ENCODE peak calls at places on chromosomes 2 and 18, in ten cellular contexts. K is GM12865, I is testis, Z is neural progenitor cell, B is HFF-Myc, N is OCI-LY7, C is fibroblast of mammary gland, P is GM06990, D is GM10248, W is heart left ventricle. S is an unnamed sample.

GRCh38 chr18:10406172-10406663 is 48.2 kb upstream of the APCDD1 start:
- DNase-seq in K (no peak), I (no peak), Z (peak), B (no peak), N (no peak), C (no peak), P (no peak), D (no peak), W (no peak), S (no peak)

GRCh38 chr2:25122367-25122766 is 46.0 kb downstream of the POMC start:
- DNase-seq in K (no peak), I (no peak), Z (no peak), B (no peak), N (no peak), C (no peak), P (no peak), D (no peak), W (no peak), S (no peak)

GRCh38 chr2:201500534-201500933 is 49.0 kb downstream of the STRADB start:
- DNase-seq in K (no peak), I (no peak), Z (no peak), B (peak), N (no peak), C (peak), P (no peak), D (no peak), W (no peak), S (no peak)

GRCh38 chr2:137151731-137152130 is 386.4 kb downstream of the THSD7B start:
- DNase-seq in K (no peak), I (no peak), Z (no peak), B (no peak), N (no peak), C (no peak), P (no peak), D (no peak), W (no peak), S (no peak)

GRCh38 chr2:222355860-222356259 is 57.1 kb upstream of the PAX3 start:
- DNase-seq in K (no peak), I (peak), Z (no peak), B (peak), N (no peak), C (peak), P (no peak), D (no peak), W (no peak), S (no peak)

GRCh38 chr2:85846411-85846810 is 42.4 kb downstream of the ST3GAL5 start:
- DNase-seq in K (no peak), I (no peak), Z (no peak), B (no peak), N (no peak), C (peak), P (no peak), D (no peak), W (no peak), S (no peak)

GRCh38 chr2:45992021-45992745 is 305.0 kb upstream of the EPAS1 start:
- DNase-seq in K (no peak), I (no peak), Z (no peak), B (no peak), N (no peak), C (peak), P (no peak), D (no peak), W (no peak), S (no peak)

GRCh38 chr2:180722551-180723239 is 257.7 kb upstream of the UBE2E3 start:
- DNase-seq in K (no peak), I (no peak), Z (no peak), B (no peak), N (no peak), C (peak), P (no peak), D (no peak), W (no peak), S (no peak)

GRCh38 chr2:192978317-192978874 is 783.7 kb upstream of the TMEFF2 start:
- DNase-seq in K (no peak), I (no peak), Z (no peak), B (no peak), N (no peak), C (no peak), P (no peak), D (no peak), W (no peak), S (no peak)

GRCh38 chr2:157158111-157158510 is 99.4 kb upstream of the GALNT5 start:
- DNase-seq in K (no peak), I (no peak), Z (no peak), B (no peak), N (no peak), C (peak), P (no peak), D (no peak), W (no peak), S (no peak)

GRCh38 chr2:202360646-202361045 is 15.5 kb upstream of the BMPR2 start:
- DNase-seq in K (no peak), I (no peak), Z (no peak), B (no peak), N (no peak), C (no peak), P (no peak), D (no peak), W (no peak), S (no peak)

GRCh38 chr18:39945076-39945475 is 2010.0 kb upstream of the PIK3C3 start:
- DNase-seq in K (no peak), I (no peak), Z (no peak), B (no peak), N (no peak), C (peak), P (no peak), D (no peak), W (no peak), S (no peak)

GRCh38 chr2:52810460-52810859 is 957.1 kb upstream of the CHAC2 start:
- DNase-seq in K (peak), I (no peak), Z (peak), B (no peak), N (no peak), C (peak), P (no peak), D (peak), W (no peak), S (peak)

GRCh38 chr18:50143891-50144290 is 51.1 kb downstream of the MYO5B start:
- DNase-seq in K (no peak), I (no peak), Z (no peak), B (no peak), N (no peak), C (no peak), P (no peak), D (no peak), W (no peak), S (no peak)

GRCh38 chr2:232875256-232876070 is 5.4 kb downstream of the SNORC start:
- DNase-seq in K (no peak), I (peak), Z (peak), B (no peak), N (no peak), C (no peak), P (no peak), D (no peak), W (no peak), S (no peak)

GRCh38 chr2:64220285-64220684 is 76.1 kb upstream of the PELI1 start:
- DNase-seq in K (no peak), I (no peak), Z (no peak), B (no peak), N (peak), C (no peak), P (no peak), D (no peak), W (no peak), S (no peak)

GRCh38 chr2:196925768-196926561 is 542 bp downstream of the PGAP1 start:
- DNase-seq in K (peak), I (peak), Z (peak), B (no peak), N (peak), C (peak), P (no peak), D (peak), W (peak), S (peak)

GRCh38 chr2:73036779-73037165 is 34.7 kb downstream of the SFXN5 start:
- DNase-seq in K (no peak), I (no peak), Z (no peak), B (no peak), N (no peak), C (no peak), P (no peak), D (no peak), W (no peak), S (no peak)

GRCh38 chr2:73043978-73044832 is 27.3 kb downstream of the SFXN5 start:
- DNase-seq in K (no peak), I (no peak), Z (no peak), B (no peak), N (no peak), C (no peak), P (no peak), D (no peak), W (no peak), S (no peak)

GRCh38 chr2:1740714-1741584 is 3.4 kb downstream of the PXDN start:
- DNase-seq in K (no peak), I (peak), Z (no peak), B (no peak), N (no peak), C (no peak), P (no peak), D (no peak), W (no peak), S (no peak)

GRCh38 chr2:219542931-219543595 is 546 bp downstream of the CHPF start:
- DNase-seq in K (no peak), I (peak), Z (peak), B (no peak), N (no peak), C (peak), P (no peak), D (peak), W (peak), S (no peak)

GRCh38 chr2:86512922-86513321 is 50.3 kb downstream of the CHMP3 start:
- DNase-seq in K (no peak), I (no peak), Z (no peak), B (no peak), N (no peak), C (no peak), P (no peak), D (no peak), W (no peak), S (no peak)

GRCh38 chr18:49976810-49977209 is 163.5 kb upstream of the ACAA2 start:
- DNase-seq in K (no peak), I (no peak), Z (no peak), B (no peak), N (no peak), C (no peak), P (no peak), D (no peak), W (no peak), S (no peak)

GRCh38 chr2:191593622-191594416 is 84.1 kb upstream of the NABP1 start:
- DNase-seq in K (no peak), I (no peak), Z (no peak), B (no peak), N (no peak), C (peak), P (no peak), D (no peak), W (no peak), S (no peak)

GRCh38 chr18:13375302-13376255 is 157.0 kb downstream of the LDLRAD4 start:
- DNase-seq in K (peak), I (peak), Z (no peak), B (peak), N (no peak), C (peak), P (peak), D (peak), W (peak), S (peak)

GRCh38 chr2:227890495-227891079 is 19.2 kb downstream of the DAW1 start:
- DNase-seq in K (peak), I (no peak), Z (peak), B (peak), N (peak), C (peak), P (no peak), D (peak), W (no peak), S (peak)

GRCh38 chr2:231521-232185 is 32.2 kb downstream of the SH3YL1 start:
- DNase-seq in K (no peak), I (no peak), Z (no peak), B (no peak), N (no peak), C (no peak), P (no peak), D (no peak), W (no peak), S (no peak)

GRCh38 chr2:52500561-52500960 is 1267.0 kb upstream of the CHAC2 start:
- DNase-seq in K (no peak), I (no peak), Z (no peak), B (no peak), N (no peak), C (no peak), P (no peak), D (no peak), W (no peak), S (no peak)

GRCh38 chr2:11421863-11422490 is 44.0 kb downstream of the E2F6 start:
- DNase-seq in K (no peak), I (no peak), Z (no peak), B (no peak), N (no peak), C (peak), P (no peak), D (no peak), W (no peak), S (no peak)

GRCh38 chr2:71190959-71191943 is 35.7 kb downstream of the PAIP2B start:
- DNase-seq in K (no peak), I (peak), Z (no peak), B (no peak), N (peak), C (peak), P (no peak), D (no peak), W (no peak), S (no peak)

GRCh38 chr2:153606623-153607022 is 128.1 kb upstream of the RPRM start:
- DNase-seq in K (no peak), I (no peak), Z (no peak), B (no peak), N (no peak), C (no peak), P (no peak), D (no peak), W (no peak), S (no peak)

GRCh38 chr18:57802166-57802868 is 798 bp downstream of the ATP8B1 start:
- DNase-seq in K (no peak), I (no peak), Z (peak), B (no peak), N (no peak), C (no peak), P (peak), D (peak), W (no peak), S (peak)

DNA sequence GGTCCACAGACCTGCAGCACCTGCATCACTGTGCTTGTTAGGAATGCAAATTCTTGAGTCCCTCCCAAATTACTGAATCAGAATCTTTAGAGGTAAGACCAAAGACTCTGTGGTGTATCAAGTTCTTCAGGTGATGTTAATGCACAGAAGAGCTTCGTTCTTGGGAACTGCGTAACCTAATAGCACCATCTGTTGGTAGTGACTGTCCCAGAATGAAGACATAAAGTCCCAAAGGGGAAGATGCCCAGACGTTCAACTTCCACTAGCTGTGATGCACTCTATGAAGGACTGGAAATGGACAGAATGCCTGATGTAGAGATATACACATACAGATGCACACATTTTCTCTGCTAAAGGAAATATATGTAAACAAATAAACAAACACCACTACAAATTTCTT is 576.0 kb downstream of the LRP1B start:
- DNase-seq in K (peak), I (peak), Z (peak), B (peak), N (peak), C (peak), P (no peak), D (peak), W (no peak), S (peak)
- TF ChIP-seq CTCF in K (peak), I (no peak), Z (peak), B (peak), N (peak), C (peak), P (peak), D (peak), W (peak), S (peak)

DNA sequence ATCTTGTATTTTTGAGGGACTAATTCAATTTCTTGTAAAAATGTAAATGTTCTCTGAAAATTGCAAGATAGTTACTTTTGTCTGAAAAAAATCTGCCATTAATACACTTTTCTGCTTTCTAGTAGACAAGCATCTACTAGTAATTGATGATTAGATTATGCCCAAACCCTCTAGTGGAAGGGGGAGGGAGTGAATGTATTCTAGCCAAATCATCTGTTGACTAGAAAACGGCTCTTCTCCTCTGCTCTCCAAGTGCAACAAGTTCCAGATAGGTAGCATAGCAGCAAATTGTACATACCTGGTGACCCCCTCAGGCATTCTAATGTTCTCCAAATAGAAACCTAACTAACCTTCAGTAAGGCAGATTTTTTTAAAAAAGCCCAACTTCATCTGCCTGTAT is 58.6 kb downstream of the RELCH start:
- DNase-seq in K (no peak), I (no peak), Z (no peak), B (no peak), N (no peak), C (no peak), P (no peak), D (no peak), W (no peak), S (no peak)
- TF ChIP-seq CTCF in K (peak), I (no peak), Z (peak), B (no peak), N (no peak), C (peak), P (peak), D (no peak), W (no peak), S (no peak)

GRCh38 chr2:140597836-140598235 is 1533.0 kb downstream of the LRP1B start:
- DNase-seq in K (peak), I (no peak), Z (peak), B (no peak), N (no peak), C (no peak), P (no peak), D (no peak), W (no peak), S (no peak)
- TF ChIP-seq CTCF in K (no peak), I (no peak), Z (peak), B (no peak), N (no peak), C (no peak), P (peak), D (no peak), W (no peak), S (no peak)

GRCh38 chr2:116510117-116510671 is 1304.3 kb upstream of the DDX18 start:
- DNase-seq in K (peak), I (no peak), Z (peak), B (no peak), N (peak), C (no peak), P (no peak), D (no peak), W (no peak), S (peak)
- TF ChIP-seq CTCF in K (peak), I (peak), Z (peak), B (peak), N (peak), C (no peak), P (peak), D (peak), W (no peak), S (no peak)

GRCh38 chr2:174145827-174146226 is 102.5 kb downstream of the OLA1 start:
- DNase-seq in K (peak), I (peak), Z (no peak), B (no peak), N (no peak), C (peak), P (no peak), D (no peak), W (no peak), S (no peak)
- TF ChIP-seq CTCF in K (peak), I (no peak), Z (peak), B (peak), N (peak), C (peak), P (peak), D (no peak), W (no peak), S (no peak)

DNA sequence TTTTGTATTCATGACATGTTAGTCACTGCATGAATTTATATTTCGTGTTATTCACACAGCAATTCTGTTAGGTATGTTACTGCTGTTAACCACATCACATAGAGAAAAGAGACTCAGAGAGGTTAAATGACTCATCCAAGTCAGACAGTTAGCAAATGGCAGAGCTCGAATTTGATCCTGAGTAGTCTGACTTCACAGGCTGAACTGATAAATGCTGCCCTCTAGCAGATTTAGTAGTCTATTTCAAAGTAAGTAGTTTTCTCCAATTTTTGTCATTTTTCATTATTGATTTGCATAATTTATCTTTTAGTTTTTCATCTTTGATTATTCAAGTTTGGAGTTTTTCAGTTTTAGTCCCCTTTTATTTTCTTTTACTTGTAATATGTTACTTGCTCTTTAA is 58.3 kb downstream of the WDR7 start:
- DNase-seq in K (peak), I (no peak), Z (no peak), B (peak), N (peak), C (peak), P (peak), D (peak), W (no peak), S (peak)
- TF ChIP-seq CTCF in K (peak), I (no peak), Z (peak), B (peak), N (peak), C (peak), P (peak), D (peak), W (no peak), S (peak)

DNA sequence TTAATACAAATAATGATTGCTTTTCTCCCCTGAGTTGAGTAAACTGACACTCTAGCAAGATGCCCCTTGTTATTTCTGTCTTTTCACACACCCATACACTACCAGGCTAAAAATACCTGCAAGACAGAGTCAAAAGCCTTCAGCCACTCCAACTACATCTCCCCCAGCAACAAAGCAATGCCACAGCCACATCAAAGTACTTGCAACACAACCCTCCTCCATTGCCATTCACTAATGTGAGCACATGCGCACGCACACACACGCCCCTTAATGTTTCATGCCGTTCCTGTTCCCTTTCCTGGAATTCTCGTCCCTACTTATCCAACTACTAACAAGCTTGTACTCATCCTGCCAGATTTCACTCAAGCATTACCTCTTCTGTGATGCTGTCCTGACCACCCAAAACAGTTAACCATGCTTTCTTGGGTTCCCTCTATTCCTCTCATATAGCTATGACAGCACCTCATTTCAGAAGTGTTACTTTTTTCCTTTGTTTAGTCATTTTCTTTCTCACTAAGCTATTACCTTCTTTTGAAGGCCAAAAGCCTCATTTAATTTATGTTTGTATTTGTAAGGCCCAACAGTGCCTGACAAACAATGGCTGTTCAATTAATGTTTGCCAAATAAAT is 29.6 kb downstream of the SLC25A12 start:
- DNase-seq in K (no peak), I (no peak), Z (no peak), B (no peak), N (no peak), C (no peak), P (no peak), D (no peak), W (no peak), S (no peak)
- TF ChIP-seq CTCF in K (no peak), I (no peak), Z (no peak), B (no peak), N (no peak), C (no peak), P (no peak), D (no peak), W (no peak), S (no peak)

GRCh38 chr2:37189452-37190153 is 1.1 kb upstream of the SULT6B1 start:
- DNase-seq in K (no peak), I (peak), Z (peak), B (peak), N (no peak), C (peak), P (no peak), D (no peak), W (no peak), S (no peak)
- TF ChIP-seq CTCF in K (no peak), I (no peak), Z (peak), B (no peak), N (peak), C (peak), P (no peak), D (no peak), W (no peak), S (no peak)

DNA sequence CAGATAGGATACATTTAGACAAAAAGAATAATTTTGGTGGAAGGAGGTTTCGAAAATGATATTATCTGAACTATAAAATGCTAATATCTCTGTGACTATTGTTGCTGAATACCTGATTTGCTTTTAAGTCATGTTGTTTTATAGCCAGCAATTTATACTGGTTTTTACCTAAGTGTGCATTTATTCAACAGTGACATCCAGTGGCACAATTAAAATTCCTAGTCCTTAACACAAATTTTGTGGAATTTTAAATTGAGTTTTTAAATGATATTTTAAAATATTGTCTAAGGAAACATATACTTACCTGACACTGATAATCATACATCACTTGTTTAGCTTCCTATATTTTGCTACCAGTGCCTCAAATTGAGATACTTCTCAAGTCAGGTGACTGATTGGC is 144.8 kb downstream of the ARHGAP28 start:
- DNase-seq in K (no peak), I (no peak), Z (no peak), B (no peak), N (no peak), C (no peak), P (no peak), D (no peak), W (no peak), S (no peak)
- TF ChIP-seq CTCF in K (no peak), I (no peak), Z (no peak), B (no peak), N (no peak), C (peak), P (no peak), D (no peak), W (no peak), S (no peak)

S was measured in GM13976.